ENCODE peak calls at places on chromosomes 6 and 20, in eight cellular contexts. O, Z, R, J, V, T, B and S are unnamed samples.

GRCh38 chr6:125022391-125022989 is 60.3 kb downstream of the RNF217 start:
- DNase-seq in O (no peak), Z (no peak), R (no peak), J (no peak), V (no peak), T (no peak), B (no peak), S (no peak)

GRCh38 chr6:69719602-69720193 is 77.1 kb downstream of the LMBRD1 start:
- DNase-seq in O (no peak), Z (no peak), R (peak), J (no peak), V (peak), T (peak), B (no peak), S (peak)

GRCh38 chr6:16130932-16131387 is 2.1 kb downstream of the MYLIP start:
- DNase-seq in O (peak), Z (peak), R (peak), J (no peak), V (peak), T (peak), B (no peak), S (peak)

GRCh38 chr20:46583411-46584214 is 33.2 kb upstream of the OCSTAMP start:
- DNase-seq in O (no peak), Z (no peak), R (no peak), J (no peak), V (no peak), T (no peak), B (no peak), S (no peak)

GRCh38 chr20:34249291-34249690 is 8.1 kb downstream of the ASIP start:
- DNase-seq in O (peak), Z (no peak), R (no peak), J (no peak), V (peak), T (peak), B (no peak), S (peak)

GRCh38 chr20:33667245-33668086 is 723 bp downstream of the ACTL10 start:
- DNase-seq in O (peak), Z (peak), R (no peak), J (peak), V (no peak), T (peak), B (no peak), S (no peak)

GRCh38 chr6:129871220-129871619 is 10.1 kb upstream of the TMEM244 start:
- DNase-seq in O (no peak), Z (no peak), R (no peak), J (no peak), V (no peak), T (peak), B (no peak), S (no peak)

GRCh38 chr20:35791823-35792222 is 20.0 kb downstream of the PHF20 start:
- DNase-seq in O (no peak), Z (no peak), R (peak), J (no peak), V (no peak), T (peak), B (no peak), S (peak)

GRCh38 chr20:21505810-21506530 is 7.9 kb downstream of the NKX2-2 start:
- DNase-seq in O (peak), Z (peak), R (no peak), J (no peak), V (no peak), T (peak), B (peak), S (peak)

GRCh38 chr20:19885981-19886665 is 128.1 kb downstream of the RIN2 start:
- DNase-seq in O (no peak), Z (no peak), R (no peak), J (no peak), V (no peak), T (peak), B (no peak), S (no peak)

GRCh38 chr6:137781639-137782038 is 85.4 kb upstream of the TNFAIP3 start:
- DNase-seq in O (no peak), Z (no peak), R (no peak), J (no peak), V (no peak), T (no peak), B (no peak), S (no peak)

GRCh38 chr20:14494355-14494754 is 156.9 kb upstream of the FLRT3 start:
- DNase-seq in O (no peak), Z (no peak), R (peak), J (no peak), V (no peak), T (no peak), B (no peak), S (no peak)

GRCh38 chr6:26022166-26022510 is 59.5 kb downstream of the TRIM38 start:
- DNase-seq in O (peak), Z (no peak), R (peak), J (peak), V (peak), T (peak), B (no peak), S (peak)

GRCh38 chr20:50575869-50576720 is 65.9 kb downstream of the PTPN1 start:
- DNase-seq in O (peak), Z (peak), R (no peak), J (no peak), V (peak), T (peak), B (peak), S (peak)

GRCh38 chr6:159267165-159267564 is 98.0 kb downstream of the FNDC1 start:
- DNase-seq in O (peak), Z (no peak), R (no peak), J (no peak), V (peak), T (peak), B (no peak), S (peak)

GRCh38 chr6:168304752-168305015 is 14.9 kb downstream of the DACT2 start:
- DNase-seq in O (no peak), Z (no peak), R (no peak), J (no peak), V (no peak), T (no peak), B (no peak), S (no peak)

GRCh38 chr6:101935732-101936131 is 542.2 kb downstream of the GRIK2 start:
- DNase-seq in O (no peak), Z (no peak), R (no peak), J (no peak), V (no peak), T (no peak), B (no peak), S (no peak)

GRCh38 chr20:4607287-4607713 is 114.4 kb upstream of the PRND start:
- DNase-seq in O (peak), Z (peak), R (no peak), J (peak), V (peak), T (peak), B (peak), S (peak)

GRCh38 chr20:33584976-33585375 is 77.2 kb upstream of the C20orf144 start:
- DNase-seq in O (no peak), Z (no peak), R (no peak), J (no peak), V (no peak), T (peak), B (no peak), S (no peak)

GRCh38 chr20:60011512-60012507 is 53.6 kb downstream of the CDH26 start:
- DNase-seq in O (peak), Z (no peak), R (no peak), J (peak), V (peak), T (no peak), B (no peak), S (peak)

GRCh38 chr6:5659467-5659866 is 347.3 kb downstream of the NRN1 start:
- DNase-seq in O (no peak), Z (no peak), R (no peak), J (no peak), V (no peak), T (peak), B (no peak), S (no peak)

GRCh38 chr6:36964349-36964748 is 9.8 kb downstream of the PI16 start:
- DNase-seq in O (no peak), Z (no peak), R (no peak), J (no peak), V (no peak), T (no peak), B (no peak), S (no peak)

GRCh38 chr6:155493694-155494143 is 38.1 kb upstream of the NOX3 start:
- DNase-seq in O (no peak), Z (no peak), R (peak), J (no peak), V (no peak), T (peak), B (no peak), S (no peak)

GRCh38 chr6:6600865-6601264 is 12.3 kb downstream of the LY86 start:
- DNase-seq in O (no peak), Z (no peak), R (no peak), J (no peak), V (no peak), T (no peak), B (no peak), S (no peak)

GRCh38 chr6:6851059-6851658 is 256.6 kb upstream of the RREB1 start:
- DNase-seq in O (no peak), Z (no peak), R (peak), J (no peak), V (no peak), T (peak), B (no peak), S (no peak)

GRCh38 chr20:32943490-32944052 is 60.7 kb downstream of the SUN5 start:
- DNase-seq in O (no peak), Z (no peak), R (no peak), J (no peak), V (no peak), T (no peak), B (no peak), S (no peak)

GRCh38 chr6:19613678-19614077 is 223.5 kb upstream of the ID4 start:
- DNase-seq in O (no peak), Z (no peak), R (no peak), J (no peak), V (no peak), T (no peak), B (no peak), S (no peak)

GRCh38 chr6:21898107-21898796 is 304.7 kb downstream of the SOX4 start:
- DNase-seq in O (no peak), Z (no peak), R (peak), J (no peak), V (no peak), T (peak), B (no peak), S (no peak)

GRCh38 chr6:34301408-34301807 is 52.6 kb upstream of the SMIM29 start:
- DNase-seq in O (no peak), Z (no peak), R (no peak), J (no peak), V (no peak), T (peak), B (no peak), S (no peak)

GRCh38 chr6:78607188-78607587 is 260.2 kb upstream of the IRAK1BP1 start:
- DNase-seq in O (no peak), Z (no peak), R (no peak), J (no peak), V (no peak), T (peak), B (no peak), S (no peak)

GRCh38 chr6:33592595-33593413 is 12.7 kb upstream of the BAK1 start:
- DNase-seq in O (peak), Z (peak), R (no peak), J (no peak), V (no peak), T (peak), B (no peak), S (peak)

GRCh38 chr20:47389867-47390347 is 33.4 kb upstream of the ZMYND8 start:
- DNase-seq in O (no peak), Z (no peak), R (peak), J (no peak), V (no peak), T (peak), B (no peak), S (no peak)

GRCh38 chr6:41644297-41644879 is 6.1 kb downstream of the MDFI start:
- DNase-seq in O (no peak), Z (no peak), R (peak), J (no peak), V (no peak), T (no peak), B (no peak), S (no peak)

GRCh38 chr6:163793584-163793983 is 379.1 kb downstream of the QKI start:
- DNase-seq in O (no peak), Z (no peak), R (peak), J (no peak), V (no peak), T (peak), B (no peak), S (no peak)

GRCh38 chr6:84643778-84644177 is 120.6 kb downstream of the TBX18 start:
- DNase-seq in O (no peak), Z (no peak), R (no peak), J (no peak), V (no peak), T (no peak), B (no peak), S (no peak)

GRCh38 chr20:23340524-23340923 is 10.1 kb upstream of the NXT1 start:
- DNase-seq in O (peak), Z (no peak), R (no peak), J (no peak), V (peak), T (peak), B (no peak), S (peak)

GRCh38 chr20:54657268-54657826 is 182.0 kb downstream of the DOK5 start:
- DNase-seq in O (no peak), Z (no peak), R (no peak), J (no peak), V (no peak), T (no peak), B (no peak), S (no peak)

GRCh38 chr6:154352898-154353585 is 3.6 kb downstream of the IPCEF1 start:
- DNase-seq in O (no peak), Z (no peak), R (no peak), J (no peak), V (no peak), T (no peak), B (peak), S (no peak)